ENCODE peak calls at places on chromosomes 4 and X, in five cellular contexts. One of them, this sample, is unnamed.

GRCh38 chr4:12439633-12440305 is 1011.1 kb upstream of the HS3ST1 start:
- DNase-seq in neuronal stem cell: no peak
- DNase-seq in stimulated activated naive B cell treated with anti-CD40 and anti-IgM and Interleukin-4, amounts not matched to agents 10 μg/mL and 1 μg/mL and 100 μg/mL, for 72 hours: no peak
- DNase-seq in psoas muscle: no peak
- DNase-seq in stimulated activated CD8-positive, alpha-beta memory T cell treated with anti-CD3 and anti-CD28 coated beads, Interleukin-4, amount 100 ng/mL, for 24 hours: no peak
- DNase-seq in this sample: no peak

GRCh38 chr4:182089326-182089725 is 153.9 kb upstream of the TENM3 start:
- DNase-seq in neuronal stem cell: no peak
- DNase-seq in stimulated activated naive B cell treated with anti-CD40 and anti-IgM and Interleukin-4, amounts not matched to agents 10 μg/mL and 1 μg/mL and 100 μg/mL, for 72 hours: no peak
- DNase-seq in psoas muscle: no peak
- DNase-seq in stimulated activated CD8-positive, alpha-beta memory T cell treated with anti-CD3 and anti-CD28 coated beads, Interleukin-4, amount 100 ng/mL, for 24 hours: no peak
- DNase-seq in this sample: no peak

GRCh38 chrX:110964761-110965160 is 131.2 kb upstream of the PAK3 start:
- DNase-seq in neuronal stem cell: peak
- DNase-seq in stimulated activated naive B cell treated with anti-CD40 and anti-IgM and Interleukin-4, amounts not matched to agents 10 μg/mL and 1 μg/mL and 100 μg/mL, for 72 hours: no peak
- DNase-seq in psoas muscle: no peak
- DNase-seq in stimulated activated CD8-positive, alpha-beta memory T cell treated with anti-CD3 and anti-CD28 coated beads, Interleukin-4, amount 100 ng/mL, for 24 hours: no peak
- DNase-seq in this sample: no peak

GRCh38 chr4:16826397-16826910 is 72.0 kb downstream of the LDB2 start:
- DNase-seq in neuronal stem cell: no peak
- DNase-seq in stimulated activated naive B cell treated with anti-CD40 and anti-IgM and Interleukin-4, amounts not matched to agents 10 μg/mL and 1 μg/mL and 100 μg/mL, for 72 hours: no peak
- DNase-seq in psoas muscle: no peak
- DNase-seq in stimulated activated CD8-positive, alpha-beta memory T cell treated with anti-CD3 and anti-CD28 coated beads, Interleukin-4, amount 100 ng/mL, for 24 hours: no peak
- DNase-seq in this sample: no peak

GRCh38 chrX:43140546-43140945 is 362.6 kb upstream of the PPP1R2C start:
- DNase-seq in neuronal stem cell: no peak
- DNase-seq in stimulated activated naive B cell treated with anti-CD40 and anti-IgM and Interleukin-4, amounts not matched to agents 10 μg/mL and 1 μg/mL and 100 μg/mL, for 72 hours: no peak
- DNase-seq in psoas muscle: no peak
- DNase-seq in stimulated activated CD8-positive, alpha-beta memory T cell treated with anti-CD3 and anti-CD28 coated beads, Interleukin-4, amount 100 ng/mL, for 24 hours: no peak
- DNase-seq in this sample: no peak

GRCh38 chr4:891747-892146 is 40.4 kb downstream of the GAK start:
- DNase-seq in neuronal stem cell: no peak
- DNase-seq in stimulated activated naive B cell treated with anti-CD40 and anti-IgM and Interleukin-4, amounts not matched to agents 10 μg/mL and 1 μg/mL and 100 μg/mL, for 72 hours: no peak
- DNase-seq in psoas muscle: no peak
- DNase-seq in stimulated activated CD8-positive, alpha-beta memory T cell treated with anti-CD3 and anti-CD28 coated beads, Interleukin-4, amount 100 ng/mL, for 24 hours: no peak
- DNase-seq in this sample: peak

GRCh38 chr4:143313996-143314395 is 22.7 kb upstream of the GAB1 start:
- DNase-seq in neuronal stem cell: no peak
- DNase-seq in stimulated activated naive B cell treated with anti-CD40 and anti-IgM and Interleukin-4, amounts not matched to agents 10 μg/mL and 1 μg/mL and 100 μg/mL, for 72 hours: no peak
- DNase-seq in psoas muscle: no peak
- DNase-seq in stimulated activated CD8-positive, alpha-beta memory T cell treated with anti-CD3 and anti-CD28 coated beads, Interleukin-4, amount 100 ng/mL, for 24 hours: no peak
- DNase-seq in this sample: no peak

GRCh38 chr4:37844204-37844603 is 17.7 kb downstream of the PGM2 start:
- DNase-seq in neuronal stem cell: no peak
- DNase-seq in stimulated activated naive B cell treated with anti-CD40 and anti-IgM and Interleukin-4, amounts not matched to agents 10 μg/mL and 1 μg/mL and 100 μg/mL, for 72 hours: no peak
- DNase-seq in psoas muscle: no peak
- DNase-seq in stimulated activated CD8-positive, alpha-beta memory T cell treated with anti-CD3 and anti-CD28 coated beads, Interleukin-4, amount 100 ng/mL, for 24 hours: no peak
- DNase-seq in this sample: no peak

GRCh38 chrX:100584636-100585035 is at the start of gene TNMD:
- DNase-seq in neuronal stem cell: no peak
- DNase-seq in stimulated activated naive B cell treated with anti-CD40 and anti-IgM and Interleukin-4, amounts not matched to agents 10 μg/mL and 1 μg/mL and 100 μg/mL, for 72 hours: no peak
- DNase-seq in psoas muscle: no peak
- DNase-seq in stimulated activated CD8-positive, alpha-beta memory T cell treated with anti-CD3 and anti-CD28 coated beads, Interleukin-4, amount 100 ng/mL, for 24 hours: no peak
- DNase-seq in this sample: no peak

GRCh38 chr4:156113138-156113537 is 159.5 kb upstream of the CTSO start:
- DNase-seq in neuronal stem cell: no peak
- DNase-seq in stimulated activated naive B cell treated with anti-CD40 and anti-IgM and Interleukin-4, amounts not matched to agents 10 μg/mL and 1 μg/mL and 100 μg/mL, for 72 hours: no peak
- DNase-seq in psoas muscle: no peak
- DNase-seq in stimulated activated CD8-positive, alpha-beta memory T cell treated with anti-CD3 and anti-CD28 coated beads, Interleukin-4, amount 100 ng/mL, for 24 hours: no peak
- DNase-seq in this sample: peak

GRCh38 chr4:138927065-138927464 is 88.5 kb upstream of the NOCT start:
- DNase-seq in neuronal stem cell: no peak
- DNase-seq in stimulated activated naive B cell treated with anti-CD40 and anti-IgM and Interleukin-4, amounts not matched to agents 10 μg/mL and 1 μg/mL and 100 μg/mL, for 72 hours: no peak
- DNase-seq in psoas muscle: no peak
- DNase-seq in stimulated activated CD8-positive, alpha-beta memory T cell treated with anti-CD3 and anti-CD28 coated beads, Interleukin-4, amount 100 ng/mL, for 24 hours: no peak
- DNase-seq in this sample: no peak

GRCh38 chr4:932713-933070 is 432 bp downstream of the TMEM175 start:
- DNase-seq in neuronal stem cell: peak
- DNase-seq in stimulated activated naive B cell treated with anti-CD40 and anti-IgM and Interleukin-4, amounts not matched to agents 10 μg/mL and 1 μg/mL and 100 μg/mL, for 72 hours: no peak
- DNase-seq in psoas muscle: peak
- DNase-seq in stimulated activated CD8-positive, alpha-beta memory T cell treated with anti-CD3 and anti-CD28 coated beads, Interleukin-4, amount 100 ng/mL, for 24 hours: no peak
- DNase-seq in this sample: no peak

GRCh38 chrX:47587906-47588735 is 5.9 kb downstream of the TIMP1 start:
- DNase-seq in neuronal stem cell: no peak
- DNase-seq in stimulated activated naive B cell treated with anti-CD40 and anti-IgM and Interleukin-4, amounts not matched to agents 10 μg/mL and 1 μg/mL and 100 μg/mL, for 72 hours: no peak
- DNase-seq in psoas muscle: no peak
- DNase-seq in stimulated activated CD8-positive, alpha-beta memory T cell treated with anti-CD3 and anti-CD28 coated beads, Interleukin-4, amount 100 ng/mL, for 24 hours: no peak
- DNase-seq in this sample: no peak

GRCh38 chrX:68833855-68834331 is 5.1 kb downstream of the EFNB1 start:
- DNase-seq in neuronal stem cell: no peak
- DNase-seq in stimulated activated naive B cell treated with anti-CD40 and anti-IgM and Interleukin-4, amounts not matched to agents 10 μg/mL and 1 μg/mL and 100 μg/mL, for 72 hours: peak
- DNase-seq in psoas muscle: no peak
- DNase-seq in stimulated activated CD8-positive, alpha-beta memory T cell treated with anti-CD3 and anti-CD28 coated beads, Interleukin-4, amount 100 ng/mL, for 24 hours: no peak
- DNase-seq in this sample: peak

GRCh38 chrX:148958896-148959295 is 458.5 kb downstream of the AFF2 start:
- DNase-seq in neuronal stem cell: no peak
- DNase-seq in stimulated activated naive B cell treated with anti-CD40 and anti-IgM and Interleukin-4, amounts not matched to agents 10 μg/mL and 1 μg/mL and 100 μg/mL, for 72 hours: no peak
- DNase-seq in psoas muscle: no peak
- DNase-seq in stimulated activated CD8-positive, alpha-beta memory T cell treated with anti-CD3 and anti-CD28 coated beads, Interleukin-4, amount 100 ng/mL, for 24 hours: no peak
- DNase-seq in this sample: no peak

GRCh38 chrX:70044541-70045245 is 5.0 kb downstream of the AWAT2 start:
- DNase-seq in neuronal stem cell: no peak
- DNase-seq in stimulated activated naive B cell treated with anti-CD40 and anti-IgM and Interleukin-4, amounts not matched to agents 10 μg/mL and 1 μg/mL and 100 μg/mL, for 72 hours: no peak
- DNase-seq in psoas muscle: no peak
- DNase-seq in stimulated activated CD8-positive, alpha-beta memory T cell treated with anti-CD3 and anti-CD28 coated beads, Interleukin-4, amount 100 ng/mL, for 24 hours: no peak
- DNase-seq in this sample: no peak

GRCh38 chr4:184347251-184348239 is 126.8 kb downstream of the IRF2 start:
- DNase-seq in neuronal stem cell: peak
- DNase-seq in stimulated activated naive B cell treated with anti-CD40 and anti-IgM and Interleukin-4, amounts not matched to agents 10 μg/mL and 1 μg/mL and 100 μg/mL, for 72 hours: peak
- DNase-seq in psoas muscle: peak
- DNase-seq in stimulated activated CD8-positive, alpha-beta memory T cell treated with anti-CD3 and anti-CD28 coated beads, Interleukin-4, amount 100 ng/mL, for 24 hours: no peak
- DNase-seq in this sample: peak

GRCh38 chrX:139246295-139246694 is 284.2 kb upstream of the F9 start:
- DNase-seq in neuronal stem cell: no peak
- DNase-seq in stimulated activated naive B cell treated with anti-CD40 and anti-IgM and Interleukin-4, amounts not matched to agents 10 μg/mL and 1 μg/mL and 100 μg/mL, for 72 hours: no peak
- DNase-seq in psoas muscle: no peak
- DNase-seq in stimulated activated CD8-positive, alpha-beta memory T cell treated with anti-CD3 and anti-CD28 coated beads, Interleukin-4, amount 100 ng/mL, for 24 hours: no peak
- DNase-seq in this sample: no peak

GRCh38 chr4:113657834-113658233 is 103.7 kb downstream of the CAMK2D start:
- DNase-seq in neuronal stem cell: no peak
- DNase-seq in stimulated activated naive B cell treated with anti-CD40 and anti-IgM and Interleukin-4, amounts not matched to agents 10 μg/mL and 1 μg/mL and 100 μg/mL, for 72 hours: no peak
- DNase-seq in psoas muscle: no peak
- DNase-seq in stimulated activated CD8-positive, alpha-beta memory T cell treated with anti-CD3 and anti-CD28 coated beads, Interleukin-4, amount 100 ng/mL, for 24 hours: no peak
- DNase-seq in this sample: no peak

GRCh38 chrX:72029473-72030411 is 102.0 kb downstream of the RTL5 start:
- DNase-seq in neuronal stem cell: no peak
- DNase-seq in stimulated activated naive B cell treated with anti-CD40 and anti-IgM and Interleukin-4, amounts not matched to agents 10 μg/mL and 1 μg/mL and 100 μg/mL, for 72 hours: no peak
- DNase-seq in psoas muscle: no peak
- DNase-seq in stimulated activated CD8-positive, alpha-beta memory T cell treated with anti-CD3 and anti-CD28 coated beads, Interleukin-4, amount 100 ng/mL, for 24 hours: no peak
- DNase-seq in this sample: no peak

GRCh38 chr4:172826866-172827265 is 341.7 kb upstream of the GALNT7 start:
- DNase-seq in neuronal stem cell: no peak
- DNase-seq in stimulated activated naive B cell treated with anti-CD40 and anti-IgM and Interleukin-4, amounts not matched to agents 10 μg/mL and 1 μg/mL and 100 μg/mL, for 72 hours: no peak
- DNase-seq in psoas muscle: no peak
- DNase-seq in stimulated activated CD8-positive, alpha-beta memory T cell treated with anti-CD3 and anti-CD28 coated beads, Interleukin-4, amount 100 ng/mL, for 24 hours: no peak
- DNase-seq in this sample: no peak

GRCh38 chrX:54447461-54447860 is 7.3 kb downstream of the TSR2 start:
- DNase-seq in neuronal stem cell: no peak
- DNase-seq in stimulated activated naive B cell treated with anti-CD40 and anti-IgM and Interleukin-4, amounts not matched to agents 10 μg/mL and 1 μg/mL and 100 μg/mL, for 72 hours: no peak
- DNase-seq in psoas muscle: no peak
- DNase-seq in stimulated activated CD8-positive, alpha-beta memory T cell treated with anti-CD3 and anti-CD28 coated beads, Interleukin-4, amount 100 ng/mL, for 24 hours: no peak
- DNase-seq in this sample: peak

GRCh38 chr4:6926681-6927478 is 17.3 kb downstream of the TBC1D14 start:
- DNase-seq in neuronal stem cell: no peak
- DNase-seq in stimulated activated naive B cell treated with anti-CD40 and anti-IgM and Interleukin-4, amounts not matched to agents 10 μg/mL and 1 μg/mL and 100 μg/mL, for 72 hours: no peak
- DNase-seq in psoas muscle: no peak
- DNase-seq in stimulated activated CD8-positive, alpha-beta memory T cell treated with anti-CD3 and anti-CD28 coated beads, Interleukin-4, amount 100 ng/mL, for 24 hours: peak
- DNase-seq in this sample: no peak

GRCh38 chr4:20254517-20255250 is 3.0 kb downstream of the SLIT2 start:
- DNase-seq in neuronal stem cell: peak
- DNase-seq in stimulated activated naive B cell treated with anti-CD40 and anti-IgM and Interleukin-4, amounts not matched to agents 10 μg/mL and 1 μg/mL and 100 μg/mL, for 72 hours: no peak
- DNase-seq in psoas muscle: peak
- DNase-seq in stimulated activated CD8-positive, alpha-beta memory T cell treated with anti-CD3 and anti-CD28 coated beads, Interleukin-4, amount 100 ng/mL, for 24 hours: no peak
- DNase-seq in this sample: no peak

GRCh38 chr4:147756417-147756816 is 24.5 kb downstream of the ARHGAP10 start:
- DNase-seq in neuronal stem cell: no peak
- DNase-seq in stimulated activated naive B cell treated with anti-CD40 and anti-IgM and Interleukin-4, amounts not matched to agents 10 μg/mL and 1 μg/mL and 100 μg/mL, for 72 hours: no peak
- DNase-seq in psoas muscle: no peak
- DNase-seq in stimulated activated CD8-positive, alpha-beta memory T cell treated with anti-CD3 and anti-CD28 coated beads, Interleukin-4, amount 100 ng/mL, for 24 hours: no peak
- DNase-seq in this sample: no peak

GRCh38 chr4:119189638-119190037 is 22.9 kb upstream of the USP53 start:
- DNase-seq in neuronal stem cell: no peak
- DNase-seq in stimulated activated naive B cell treated with anti-CD40 and anti-IgM and Interleukin-4, amounts not matched to agents 10 μg/mL and 1 μg/mL and 100 μg/mL, for 72 hours: no peak
- DNase-seq in psoas muscle: no peak
- DNase-seq in stimulated activated CD8-positive, alpha-beta memory T cell treated with anti-CD3 and anti-CD28 coated beads, Interleukin-4, amount 100 ng/mL, for 24 hours: no peak
- DNase-seq in this sample: no peak

GRCh38 chr4:73583661-73584060 is 36.6 kb downstream of the RASSF6 start:
- DNase-seq in neuronal stem cell: no peak
- DNase-seq in stimulated activated naive B cell treated with anti-CD40 and anti-IgM and Interleukin-4, amounts not matched to agents 10 μg/mL and 1 μg/mL and 100 μg/mL, for 72 hours: no peak
- DNase-seq in psoas muscle: no peak
- DNase-seq in stimulated activated CD8-positive, alpha-beta memory T cell treated with anti-CD3 and anti-CD28 coated beads, Interleukin-4, amount 100 ng/mL, for 24 hours: no peak
- DNase-seq in this sample: no peak

GRCh38 chr4:109434793-109435080 is 1.1 kb downstream of the SEC24B start:
- DNase-seq in neuronal stem cell: no peak
- DNase-seq in stimulated activated naive B cell treated with anti-CD40 and anti-IgM and Interleukin-4, amounts not matched to agents 10 μg/mL and 1 μg/mL and 100 μg/mL, for 72 hours: no peak
- DNase-seq in psoas muscle: no peak
- DNase-seq in stimulated activated CD8-positive, alpha-beta memory T cell treated with anti-CD3 and anti-CD28 coated beads, Interleukin-4, amount 100 ng/mL, for 24 hours: no peak
- DNase-seq in this sample: no peak

GRCh38 chr4:26804451-26804850 is 56.2 kb upstream of the STIM2 start:
- DNase-seq in neuronal stem cell: no peak
- DNase-seq in stimulated activated naive B cell treated with anti-CD40 and anti-IgM and Interleukin-4, amounts not matched to agents 10 μg/mL and 1 μg/mL and 100 μg/mL, for 72 hours: no peak
- DNase-seq in psoas muscle: no peak
- DNase-seq in stimulated activated CD8-positive, alpha-beta memory T cell treated with anti-CD3 and anti-CD28 coated beads, Interleukin-4, amount 100 ng/mL, for 24 hours: no peak
- DNase-seq in this sample: no peak

GRCh38 chr4:100208459-100208858 is 18.2 kb upstream of the DDIT4L start:
- DNase-seq in neuronal stem cell: no peak
- DNase-seq in stimulated activated naive B cell treated with anti-CD40 and anti-IgM and Interleukin-4, amounts not matched to agents 10 μg/mL and 1 μg/mL and 100 μg/mL, for 72 hours: no peak
- DNase-seq in psoas muscle: no peak
- DNase-seq in stimulated activated CD8-positive, alpha-beta memory T cell treated with anti-CD3 and anti-CD28 coated beads, Interleukin-4, amount 100 ng/mL, for 24 hours: no peak
- DNase-seq in this sample: no peak